ENCODE peak calls at places on chromosome 2, in nine cellular contexts. F is left ventricle myocardium inferior, D is HCT116, V is pancreas, X is breast epithelium, K is tibial artery, S is PC-3, G is lower lobe of right lung, L is OCI-LY7. J is an unnamed sample.
A peak's percentile ranks its signal among the peaks of the same experiment; 100 is the strongest.

GRCh38 chr2:19124135-19124534 is 234.3 kb downstream of the OSR1 start:
- DNase-seq in L (no peak), D (no peak), S (peak; percentile 66), G (no peak), K (no peak), F (no peak), V (no peak), X (no peak), J (no peak)

GRCh38 chr2:63741884-63742583 is 99.7 kb upstream of the UGP2 start:
- DNase-seq in F (no peak), K (no peak), X (no peak), V (no peak), D (no peak), G (no peak), L (no peak), S (peak; percentile 75), J (no peak)

GRCh38 chr2:190637331-190637734 is 11.6 kb upstream of the NAB1 start:
- DNase-seq in L (peak; percentile 10), V (no peak), D (no peak), X (no peak), G (no peak), F (no peak), S (no peak), K (no peak), J (no peak)

GRCh38 chr2:212337486-212338343 is 200.9 kb downstream of the ERBB4 start:
- DNase-seq in X (no peak), F (no peak), L (no peak), D (no peak), V (no peak), G (no peak), S (no peak), K (no peak), J (no peak)

GRCh38 chr2:9675369-9676351 is 44.9 kb upstream of the YWHAQ start:
- DNase-seq in D (no peak), F (no peak), S (peak; percentile 87), X (no peak), L (no peak), K (no peak), V (no peak), G (no peak), J (no peak)

GRCh38 chr2:7672685-7673071 is 755.5 kb downstream of the RNF144A start:
- DNase-seq in G (no peak), L (no peak), D (no peak), X (no peak), S (no peak), V (no peak), F (no peak), K (no peak), J (no peak)

GRCh38 chr2:234691968-234692955 is 195.4 kb upstream of the ARL4C start:
- DNase-seq in D (no peak), L (no peak), F (no peak), S (no peak), G (no peak), X (no peak), K (no peak), V (no peak), J (peak; percentile 57)

GRCh38 chr2:178306351-178307073 is 112.2 kb downstream of the OSBPL6 start:
- DNase-seq in K (no peak), L (peak; percentile 33), D (peak; percentile 24), V (peak; percentile 32), G (peak; percentile 64), X (no peak), S (peak; percentile 67), F (no peak), J (peak; percentile 67)

GRCh38 chr2:17709897-17710296 is 43.7 kb downstream of the SMC6 start:
- DNase-seq in S (no peak), G (no peak), L (no peak), X (no peak), K (no peak), D (no peak), V (no peak), F (no peak), J (no peak)

GRCh38 chr2:174300114-174300513 is 34.6 kb upstream of the SP9 start:
- DNase-seq in L (no peak), S (no peak), V (no peak), X (no peak), G (no peak), K (no peak), F (no peak), D (no peak), J (no peak)

GRCh38 chr2:181741756-181742155 is 61.4 kb upstream of the NEUROD1 start:
- DNase-seq in F (no peak), V (no peak), X (no peak), K (no peak), D (no peak), S (peak; percentile 79), G (no peak), L (no peak), J (no peak)

GRCh38 chr2:24930768-24931167 is 10.7 kb upstream of the ADCY3 start:
- DNase-seq in L (peak; percentile 69), S (peak; percentile 13), V (peak; percentile 3), K (no peak), D (no peak), G (no peak), F (no peak), X (peak; percentile 35), J (no peak)

GRCh38 chr2:233926806-233927205 is 9.6 kb downstream of the TRPM8 start:
- DNase-seq in X (no peak), V (no peak), L (no peak), K (no peak), G (no peak), F (no peak), S (no peak), D (no peak), J (no peak)

GRCh38 chr2:28400921-28401320 is 8.3 kb downstream of the FOSL2 start:
- DNase-seq in K (no peak), V (no peak), D (no peak), S (no peak), F (no peak), X (no peak), G (no peak), L (no peak), J (no peak)

GRCh38 chr2:28400434-28400833 is 7.8 kb downstream of the FOSL2 start:
- DNase-seq in D (no peak), K (no peak), V (no peak), L (no peak), G (no peak), S (no peak), F (no peak), X (no peak), J (no peak)

GRCh38 chr2:28399946-28400345 is 7.3 kb downstream of the FOSL2 start:
- DNase-seq in K (no peak), D (no peak), X (no peak), G (no peak), F (no peak), S (no peak), L (no peak), V (no peak), J (no peak)

GRCh38 chr2:28398101-28398834 is 5.6 kb downstream of the FOSL2 start:
- DNase-seq in D (no peak), L (no peak), S (no peak), F (no peak), G (no peak), V (no peak), K (peak; percentile 63), X (no peak), J (no peak)

DNA sequence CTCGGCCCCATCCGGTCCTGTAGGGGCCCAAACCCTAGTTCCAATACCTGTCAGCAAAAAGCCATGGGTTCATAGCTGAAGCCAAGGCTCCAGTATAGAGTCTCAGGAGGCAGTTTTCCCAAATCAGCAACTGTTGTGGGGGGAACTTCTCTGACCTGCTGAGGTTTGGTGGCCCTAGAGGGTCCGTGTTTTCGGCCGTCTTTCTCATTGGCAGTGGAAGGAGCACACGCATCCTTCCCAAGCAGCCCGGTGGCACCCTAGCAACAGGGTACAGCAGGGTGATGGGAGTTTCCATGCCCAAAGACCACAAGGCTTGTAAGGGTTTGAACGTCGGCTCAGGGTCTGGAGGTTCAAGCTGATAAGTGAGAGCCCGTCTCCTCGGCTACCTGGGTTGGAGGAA is 6.6 kb downstream of the FOSL2 start:
- DNase-seq in V (no peak), S (no peak), K (no peak), F (no peak), D (no peak), L (no peak), X (no peak), G (no peak), J (no peak)
- H3K4me1 ChIP-seq in V (no peaks in the 10 kb centered on the region), S (peaks cover 24% of the 10 kb centered on the region), K (peaks cover 73% of the 10 kb centered on the region), F (peaks cover 98% of the 10 kb centered on the region), D (peaks cover 42% of the 10 kb centered on the region), L (no peaks in the 10 kb centered on the region), X (peaks cover 50% of the 10 kb centered on the region), G (peaks cover 75% of the 10 kb centered on the region), J (peaks cover 12% of the 10 kb centered on the region)

DNA sequence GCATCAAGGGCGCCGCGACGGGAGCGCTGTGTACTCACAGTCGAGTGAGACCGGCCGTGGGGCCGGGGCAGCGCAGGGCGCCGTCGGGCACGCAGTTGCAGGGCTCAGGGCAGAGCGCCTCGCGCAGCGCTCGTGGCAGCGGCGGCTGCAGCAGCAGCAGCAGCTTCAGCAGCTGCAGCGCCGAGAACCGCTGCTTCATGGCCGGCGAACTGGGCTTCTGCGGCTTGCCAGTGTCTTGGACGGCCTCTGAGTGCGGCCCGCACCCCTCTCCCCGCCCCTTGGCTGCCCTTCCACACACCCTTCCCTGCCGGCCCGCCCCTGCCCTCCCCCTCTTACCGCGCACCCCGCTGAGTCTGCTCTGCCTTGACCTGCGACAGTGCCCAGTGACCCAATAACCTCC is at the start of gene LHCGR:
- DNase-seq in X (no peak), F (peak; percentile 15), L (no peak), V (no peak), K (no peak), G (peak; percentile 49), D (no peak), S (no peak), J (no peak)
- H3K4me1 ChIP-seq in X (no peaks in the 10 kb centered on the region), F (peaks cover 8% of the 10 kb centered on the region), L (peaks cover 13% of the 10 kb centered on the region), V (no peaks in the 10 kb centered on the region), K (no peaks in the 10 kb centered on the region), G (no peaks in the 10 kb centered on the region), D (no peaks in the 10 kb centered on the region), S (no peaks in the 10 kb centered on the region), J (no peaks in the 10 kb centered on the region)

DNA sequence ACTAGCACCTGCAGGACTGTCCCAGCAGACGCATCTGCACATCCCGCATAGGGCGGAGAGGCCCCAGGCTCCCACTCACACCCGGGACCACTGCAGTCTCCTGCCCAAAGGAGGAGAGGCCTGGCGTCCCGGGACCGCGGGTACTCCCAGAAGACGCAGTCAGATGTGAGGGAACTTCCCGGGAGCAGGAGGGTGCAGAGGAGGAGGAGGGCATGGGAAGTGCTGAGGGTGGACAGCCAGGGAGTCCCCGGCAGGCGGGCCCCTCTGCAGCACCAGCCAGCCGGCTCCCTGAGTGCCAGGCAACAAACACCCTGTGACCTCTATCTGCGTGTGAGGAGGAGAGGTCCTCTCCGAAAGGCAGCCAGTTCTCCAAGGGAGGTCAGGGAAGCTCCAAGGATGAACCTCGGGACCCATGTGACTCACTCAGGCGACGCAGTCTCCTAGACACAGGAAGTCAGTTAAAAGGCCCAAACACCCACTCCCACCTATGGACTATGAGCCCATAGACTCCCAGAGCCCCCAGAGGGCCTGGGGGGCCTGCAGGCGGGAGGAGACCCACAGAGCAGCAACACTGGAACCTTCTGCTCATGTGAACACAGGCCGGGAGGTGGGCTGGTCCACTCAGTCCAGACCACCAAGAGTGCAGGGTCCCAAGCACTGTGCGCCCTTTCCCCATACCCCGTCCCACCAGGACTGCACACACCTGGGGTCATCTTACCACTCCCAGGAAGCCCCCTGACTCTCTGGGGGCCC is 4.2 kb downstream of the PXDN start:
- DNase-seq in L (no peak), S (no peak), V (no peak), K (no peak), D (no peak), F (no peak), G (peak; percentile 25), X (no peak), J (peak; percentile 40)
- H3K4me1 ChIP-seq in L (no peaks in the 10 kb centered on the region), S (peaks cover 65% of the 10 kb centered on the region), V (no peaks in the 10 kb centered on the region), K (peaks cover 59% of the 10 kb centered on the region), D (no peaks in the 10 kb centered on the region), F (peaks cover 87% of the 10 kb centered on the region), G (peaks cover 31% of the 10 kb centered on the region), X (no peaks in the 10 kb centered on the region), J (no peaks in the 10 kb centered on the region)

GRCh38 chr2:120803764-120804335 is 68.2 kb downstream of the GLI2 start:
- DNase-seq in F (no peak), G (no peak), S (peak; percentile 73), L (no peak), D (no peak), V (no peak), X (no peak), K (no peak), J (no peak)
- H3K4me1 ChIP-seq in F (peaks cover 6% of the 10 kb centered on the region), G (no peaks in the 10 kb centered on the region), S (peaks cover 16% of the 10 kb centered on the region), L (no peaks in the 10 kb centered on the region), D (peaks cover 7% of the 10 kb centered on the region), V (no peaks in the 10 kb centered on the region), X (no peaks in the 10 kb centered on the region), K (peaks cover 57% of the 10 kb centered on the region), J (no peaks in the 10 kb centered on the region)

J was measured in right lobe of liver.